ENCODE peak calls at places on chromosomes 2 and 18, in nine cellular contexts. One of them, this sample, is unnamed.

GRCh38 chr2:174699993-174700766 is 64.1 kb downstream of the CHRNA1 start:
- DNase-seq in LHCN-M2: peak
- DNase-seq in activated effector memory CD4-positive, alpha-beta T cell treated with anti-CD3 and anti-CD28 coated beads, Interleukin-2, amount 50 U/mL, for 16 hours: no peak
- DNase-seq in GM03348: peak
- DNase-seq in activated naive CD8-positive, alpha-beta T cell treated with anti-CD3 and anti-CD28 coated beads, Interleukin-2, amount 50 U/mL, for 24 hours: peak
- DNase-seq in hypothalamus: no peak
- DNase-seq in posterior cingulate gyrus: no peak
- DNase-seq in epithelial cell of esophagus: peak
- DNase-seq in fibroblast of mammary gland: peak
- DNase-seq in this sample: peak

GRCh38 chr2:136156411-136156810 is 38.5 kb upstream of the CXCR4 start:
- DNase-seq in fibroblast of mammary gland: no peak
- DNase-seq in GM03348: no peak
- DNase-seq in epithelial cell of esophagus: no peak
- DNase-seq in activated effector memory CD4-positive, alpha-beta T cell treated with anti-CD3 and anti-CD28 coated beads, Interleukin-2, amount 50 U/mL, for 16 hours: no peak
- DNase-seq in hypothalamus: no peak
- DNase-seq in LHCN-M2: no peak
- DNase-seq in activated naive CD8-positive, alpha-beta T cell treated with anti-CD3 and anti-CD28 coated beads, Interleukin-2, amount 50 U/mL, for 24 hours: no peak
- DNase-seq in posterior cingulate gyrus: no peak
- DNase-seq in this sample: no peak

GRCh38 chr2:177254433-177255226 is 9.9 kb downstream of the NFE2L2 start:
- DNase-seq in GM03348: no peak
- DNase-seq in LHCN-M2: peak
- DNase-seq in hypothalamus: no peak
- DNase-seq in posterior cingulate gyrus: peak
- DNase-seq in activated naive CD8-positive, alpha-beta T cell treated with anti-CD3 and anti-CD28 coated beads, Interleukin-2, amount 50 U/mL, for 24 hours: peak
- DNase-seq in fibroblast of mammary gland: peak
- DNase-seq in epithelial cell of esophagus: no peak
- DNase-seq in activated effector memory CD4-positive, alpha-beta T cell treated with anti-CD3 and anti-CD28 coated beads, Interleukin-2, amount 50 U/mL, for 16 hours: no peak
- DNase-seq in this sample: peak

GRCh38 chr18:69777248-69777647 is 170.4 kb downstream of the CD226 start:
- DNase-seq in epithelial cell of esophagus: no peak
- DNase-seq in posterior cingulate gyrus: no peak
- DNase-seq in GM03348: no peak
- DNase-seq in activated effector memory CD4-positive, alpha-beta T cell treated with anti-CD3 and anti-CD28 coated beads, Interleukin-2, amount 50 U/mL, for 16 hours: no peak
- DNase-seq in activated naive CD8-positive, alpha-beta T cell treated with anti-CD3 and anti-CD28 coated beads, Interleukin-2, amount 50 U/mL, for 24 hours: no peak
- DNase-seq in fibroblast of mammary gland: no peak
- DNase-seq in LHCN-M2: no peak
- DNase-seq in hypothalamus: no peak
- DNase-seq in this sample: no peak

GRCh38 chr2:6927186-6927585 is 10.0 kb downstream of the RNF144A start:
- DNase-seq in fibroblast of mammary gland: no peak
- DNase-seq in activated naive CD8-positive, alpha-beta T cell treated with anti-CD3 and anti-CD28 coated beads, Interleukin-2, amount 50 U/mL, for 24 hours: no peak
- DNase-seq in hypothalamus: no peak
- DNase-seq in epithelial cell of esophagus: no peak
- DNase-seq in LHCN-M2: no peak
- DNase-seq in GM03348: no peak
- DNase-seq in activated effector memory CD4-positive, alpha-beta T cell treated with anti-CD3 and anti-CD28 coated beads, Interleukin-2, amount 50 U/mL, for 16 hours: no peak
- DNase-seq in posterior cingulate gyrus: peak
- DNase-seq in this sample: no peak

GRCh38 chr2:164657129-164657528 is 35.8 kb upstream of the GRB14 start:
- DNase-seq in LHCN-M2: peak
- DNase-seq in posterior cingulate gyrus: no peak
- DNase-seq in activated naive CD8-positive, alpha-beta T cell treated with anti-CD3 and anti-CD28 coated beads, Interleukin-2, amount 50 U/mL, for 24 hours: no peak
- DNase-seq in GM03348: peak
- DNase-seq in epithelial cell of esophagus: peak
- DNase-seq in hypothalamus: no peak
- DNase-seq in activated effector memory CD4-positive, alpha-beta T cell treated with anti-CD3 and anti-CD28 coated beads, Interleukin-2, amount 50 U/mL, for 16 hours: no peak
- DNase-seq in fibroblast of mammary gland: peak
- DNase-seq in this sample: peak

GRCh38 chr18:80234398-80234797 is 12.9 kb downstream of the PARD6G start:
- DNase-seq in fibroblast of mammary gland: no peak
- DNase-seq in LHCN-M2: no peak
- DNase-seq in activated effector memory CD4-positive, alpha-beta T cell treated with anti-CD3 and anti-CD28 coated beads, Interleukin-2, amount 50 U/mL, for 16 hours: no peak
- DNase-seq in epithelial cell of esophagus: no peak
- DNase-seq in activated naive CD8-positive, alpha-beta T cell treated with anti-CD3 and anti-CD28 coated beads, Interleukin-2, amount 50 U/mL, for 24 hours: no peak
- DNase-seq in posterior cingulate gyrus: no peak
- DNase-seq in GM03348: peak
- DNase-seq in hypothalamus: no peak
- DNase-seq in this sample: no peak

GRCh38 chr18:63963610-63964256 is 6.1 kb upstream of the SERPINB8 start:
- DNase-seq in posterior cingulate gyrus: no peak
- DNase-seq in epithelial cell of esophagus: peak
- DNase-seq in activated effector memory CD4-positive, alpha-beta T cell treated with anti-CD3 and anti-CD28 coated beads, Interleukin-2, amount 50 U/mL, for 16 hours: peak
- DNase-seq in fibroblast of mammary gland: peak
- DNase-seq in GM03348: peak
- DNase-seq in LHCN-M2: peak
- DNase-seq in hypothalamus: no peak
- DNase-seq in activated naive CD8-positive, alpha-beta T cell treated with anti-CD3 and anti-CD28 coated beads, Interleukin-2, amount 50 U/mL, for 24 hours: peak
- DNase-seq in this sample: peak

GRCh38 chr2:20064421-20064820 is 13.0 kb upstream of the LAPTM4A start:
- DNase-seq in activated naive CD8-positive, alpha-beta T cell treated with anti-CD3 and anti-CD28 coated beads, Interleukin-2, amount 50 U/mL, for 24 hours: no peak
- DNase-seq in hypothalamus: no peak
- DNase-seq in epithelial cell of esophagus: peak
- DNase-seq in activated effector memory CD4-positive, alpha-beta T cell treated with anti-CD3 and anti-CD28 coated beads, Interleukin-2, amount 50 U/mL, for 16 hours: no peak
- DNase-seq in GM03348: no peak
- DNase-seq in fibroblast of mammary gland: no peak
- DNase-seq in posterior cingulate gyrus: no peak
- DNase-seq in LHCN-M2: no peak
- DNase-seq in this sample: no peak

GRCh38 chr2:148954536-148954935 is 79.5 kb downstream of the KIF5C start:
- DNase-seq in posterior cingulate gyrus: no peak
- DNase-seq in LHCN-M2: no peak
- DNase-seq in GM03348: no peak
- DNase-seq in activated naive CD8-positive, alpha-beta T cell treated with anti-CD3 and anti-CD28 coated beads, Interleukin-2, amount 50 U/mL, for 24 hours: no peak
- DNase-seq in activated effector memory CD4-positive, alpha-beta T cell treated with anti-CD3 and anti-CD28 coated beads, Interleukin-2, amount 50 U/mL, for 16 hours: no peak
- DNase-seq in hypothalamus: no peak
- DNase-seq in epithelial cell of esophagus: no peak
- DNase-seq in fibroblast of mammary gland: no peak
- DNase-seq in this sample: no peak

GRCh38 chr2:226424971-226425370 is 374.6 kb downstream of the IRS1 start:
- DNase-seq in epithelial cell of esophagus: peak
- DNase-seq in activated effector memory CD4-positive, alpha-beta T cell treated with anti-CD3 and anti-CD28 coated beads, Interleukin-2, amount 50 U/mL, for 16 hours: no peak
- DNase-seq in GM03348: no peak
- DNase-seq in hypothalamus: no peak
- DNase-seq in LHCN-M2: peak
- DNase-seq in posterior cingulate gyrus: no peak
- DNase-seq in fibroblast of mammary gland: no peak
- DNase-seq in activated naive CD8-positive, alpha-beta T cell treated with anti-CD3 and anti-CD28 coated beads, Interleukin-2, amount 50 U/mL, for 24 hours: no peak
- DNase-seq in this sample: no peak

GRCh38 chr18:77133920-77134496 is 1.4 kb upstream of the MBP start:
- DNase-seq in fibroblast of mammary gland: no peak
- DNase-seq in activated effector memory CD4-positive, alpha-beta T cell treated with anti-CD3 and anti-CD28 coated beads, Interleukin-2, amount 50 U/mL, for 16 hours: no peak
- DNase-seq in posterior cingulate gyrus: peak
- DNase-seq in epithelial cell of esophagus: no peak
- DNase-seq in hypothalamus: no peak
- DNase-seq in GM03348: no peak
- DNase-seq in LHCN-M2: peak
- DNase-seq in activated naive CD8-positive, alpha-beta T cell treated with anti-CD3 and anti-CD28 coated beads, Interleukin-2, amount 50 U/mL, for 24 hours: no peak
- DNase-seq in this sample: no peak

GRCh38 chr2:131641414-131642206 is 113.9 kb downstream of the CCDC74A start:
- DNase-seq in hypothalamus: no peak
- DNase-seq in activated effector memory CD4-positive, alpha-beta T cell treated with anti-CD3 and anti-CD28 coated beads, Interleukin-2, amount 50 U/mL, for 16 hours: no peak
- DNase-seq in GM03348: peak
- DNase-seq in activated naive CD8-positive, alpha-beta T cell treated with anti-CD3 and anti-CD28 coated beads, Interleukin-2, amount 50 U/mL, for 24 hours: no peak
- DNase-seq in fibroblast of mammary gland: peak
- DNase-seq in posterior cingulate gyrus: no peak
- DNase-seq in epithelial cell of esophagus: no peak
- DNase-seq in LHCN-M2: peak
- DNase-seq in this sample: peak

GRCh38 chr2:122737429-122738077 is 982.1 kb downstream of the TSN start:
- DNase-seq in GM03348: no peak
- DNase-seq in fibroblast of mammary gland: no peak
- DNase-seq in hypothalamus: no peak
- DNase-seq in activated effector memory CD4-positive, alpha-beta T cell treated with anti-CD3 and anti-CD28 coated beads, Interleukin-2, amount 50 U/mL, for 16 hours: no peak
- DNase-seq in posterior cingulate gyrus: no peak
- DNase-seq in LHCN-M2: no peak
- DNase-seq in epithelial cell of esophagus: peak
- DNase-seq in activated naive CD8-positive, alpha-beta T cell treated with anti-CD3 and anti-CD28 coated beads, Interleukin-2, amount 50 U/mL, for 24 hours: no peak
- DNase-seq in this sample: no peak

GRCh38 chr2:235345745-235346144 is 148.1 kb upstream of the AGAP1 start:
- DNase-seq in fibroblast of mammary gland: no peak
- DNase-seq in epithelial cell of esophagus: no peak
- DNase-seq in hypothalamus: no peak
- DNase-seq in activated effector memory CD4-positive, alpha-beta T cell treated with anti-CD3 and anti-CD28 coated beads, Interleukin-2, amount 50 U/mL, for 16 hours: no peak
- DNase-seq in posterior cingulate gyrus: no peak
- DNase-seq in GM03348: no peak
- DNase-seq in activated naive CD8-positive, alpha-beta T cell treated with anti-CD3 and anti-CD28 coated beads, Interleukin-2, amount 50 U/mL, for 24 hours: no peak
- DNase-seq in LHCN-M2: no peak
- DNase-seq in this sample: no peak

GRCh38 chr2:164028764-164029534 is 293.1 kb upstream of the FIGN start:
- DNase-seq in GM03348: peak
- DNase-seq in posterior cingulate gyrus: no peak
- DNase-seq in LHCN-M2: peak
- DNase-seq in fibroblast of mammary gland: peak
- DNase-seq in hypothalamus: no peak
- DNase-seq in epithelial cell of esophagus: no peak
- DNase-seq in activated effector memory CD4-positive, alpha-beta T cell treated with anti-CD3 and anti-CD28 coated beads, Interleukin-2, amount 50 U/mL, for 16 hours: no peak
- DNase-seq in activated naive CD8-positive, alpha-beta T cell treated with anti-CD3 and anti-CD28 coated beads, Interleukin-2, amount 50 U/mL, for 24 hours: no peak
- DNase-seq in this sample: peak

GRCh38 chr18:31371970-31372369 is 4.6 kb upstream of the DSG4 start:
- DNase-seq in fibroblast of mammary gland: no peak
- DNase-seq in hypothalamus: no peak
- DNase-seq in LHCN-M2: no peak
- DNase-seq in GM03348: no peak
- DNase-seq in activated naive CD8-positive, alpha-beta T cell treated with anti-CD3 and anti-CD28 coated beads, Interleukin-2, amount 50 U/mL, for 24 hours: no peak
- DNase-seq in epithelial cell of esophagus: no peak
- DNase-seq in posterior cingulate gyrus: no peak
- DNase-seq in activated effector memory CD4-positive, alpha-beta T cell treated with anti-CD3 and anti-CD28 coated beads, Interleukin-2, amount 50 U/mL, for 16 hours: no peak
- DNase-seq in this sample: no peak

GRCh38 chr2:232988444-232988843 is 24.6 kb downstream of the NGEF start:
- DNase-seq in activated naive CD8-positive, alpha-beta T cell treated with anti-CD3 and anti-CD28 coated beads, Interleukin-2, amount 50 U/mL, for 24 hours: no peak
- DNase-seq in hypothalamus: no peak
- DNase-seq in LHCN-M2: peak
- DNase-seq in activated effector memory CD4-positive, alpha-beta T cell treated with anti-CD3 and anti-CD28 coated beads, Interleukin-2, amount 50 U/mL, for 16 hours: peak
- DNase-seq in fibroblast of mammary gland: peak
- DNase-seq in GM03348: peak
- DNase-seq in posterior cingulate gyrus: no peak
- DNase-seq in epithelial cell of esophagus: peak
- DNase-seq in this sample: peak

GRCh38 chr18:22166070-22166972 is 3.1 kb upstream of the GATA6 start:
- DNase-seq in epithelial cell of esophagus: no peak
- DNase-seq in LHCN-M2: no peak
- DNase-seq in hypothalamus: no peak
- DNase-seq in activated naive CD8-positive, alpha-beta T cell treated with anti-CD3 and anti-CD28 coated beads, Interleukin-2, amount 50 U/mL, for 24 hours: no peak
- DNase-seq in posterior cingulate gyrus: no peak
- DNase-seq in GM03348: no peak
- DNase-seq in fibroblast of mammary gland: no peak
- DNase-seq in activated effector memory CD4-positive, alpha-beta T cell treated with anti-CD3 and anti-CD28 coated beads, Interleukin-2, amount 50 U/mL, for 16 hours: no peak
- DNase-seq in this sample: no peak

GRCh38 chr2:162327134-162327769 is 8.8 kb upstream of the IFIH1 start:
- DNase-seq in GM03348: peak
- DNase-seq in posterior cingulate gyrus: no peak
- DNase-seq in activated effector memory CD4-positive, alpha-beta T cell treated with anti-CD3 and anti-CD28 coated beads, Interleukin-2, amount 50 U/mL, for 16 hours: peak
- DNase-seq in fibroblast of mammary gland: peak
- DNase-seq in LHCN-M2: no peak
- DNase-seq in epithelial cell of esophagus: no peak
- DNase-seq in hypothalamus: no peak
- DNase-seq in activated naive CD8-positive, alpha-beta T cell treated with anti-CD3 and anti-CD28 coated beads, Interleukin-2, amount 50 U/mL, for 24 hours: peak
- DNase-seq in this sample: peak

GRCh38 chr2:44075536-44075935 is 79.7 kb upstream of the LRPPRC start:
- DNase-seq in GM03348: peak
- DNase-seq in hypothalamus: no peak
- DNase-seq in LHCN-M2: peak
- DNase-seq in fibroblast of mammary gland: peak
- DNase-seq in epithelial cell of esophagus: no peak
- DNase-seq in activated effector memory CD4-positive, alpha-beta T cell treated with anti-CD3 and anti-CD28 coated beads, Interleukin-2, amount 50 U/mL, for 16 hours: no peak
- DNase-seq in activated naive CD8-positive, alpha-beta T cell treated with anti-CD3 and anti-CD28 coated beads, Interleukin-2, amount 50 U/mL, for 24 hours: no peak
- DNase-seq in posterior cingulate gyrus: peak
- DNase-seq in this sample: peak

GRCh38 chr2:30106543-30106942 is 40.3 kb upstream of the YPEL5 start:
- DNase-seq in GM03348: peak
- DNase-seq in activated effector memory CD4-positive, alpha-beta T cell treated with anti-CD3 and anti-CD28 coated beads, Interleukin-2, amount 50 U/mL, for 16 hours: no peak
- DNase-seq in posterior cingulate gyrus: no peak
- DNase-seq in fibroblast of mammary gland: peak
- DNase-seq in LHCN-M2: peak
- DNase-seq in hypothalamus: no peak
- DNase-seq in activated naive CD8-positive, alpha-beta T cell treated with anti-CD3 and anti-CD28 coated beads, Interleukin-2, amount 50 U/mL, for 24 hours: no peak
- DNase-seq in epithelial cell of esophagus: no peak
- DNase-seq in this sample: peak

GRCh38 chr2:136495636-136496035 is 269.7 kb upstream of the THSD7B start:
- DNase-seq in GM03348: no peak
- DNase-seq in LHCN-M2: no peak
- DNase-seq in activated naive CD8-positive, alpha-beta T cell treated with anti-CD3 and anti-CD28 coated beads, Interleukin-2, amount 50 U/mL, for 24 hours: no peak
- DNase-seq in fibroblast of mammary gland: no peak
- DNase-seq in activated effector memory CD4-positive, alpha-beta T cell treated with anti-CD3 and anti-CD28 coated beads, Interleukin-2, amount 50 U/mL, for 16 hours: no peak
- DNase-seq in epithelial cell of esophagus: no peak
- DNase-seq in posterior cingulate gyrus: no peak
- DNase-seq in hypothalamus: no peak
- DNase-seq in this sample: no peak

GRCh38 chr2:54081574-54081973 is 33.8 kb upstream of the ACYP2 start:
- DNase-seq in LHCN-M2: no peak
- DNase-seq in epithelial cell of esophagus: peak
- DNase-seq in posterior cingulate gyrus: no peak
- DNase-seq in hypothalamus: no peak
- DNase-seq in activated effector memory CD4-positive, alpha-beta T cell treated with anti-CD3 and anti-CD28 coated beads, Interleukin-2, amount 50 U/mL, for 16 hours: peak
- DNase-seq in GM03348: no peak
- DNase-seq in activated naive CD8-positive, alpha-beta T cell treated with anti-CD3 and anti-CD28 coated beads, Interleukin-2, amount 50 U/mL, for 24 hours: peak
- DNase-seq in fibroblast of mammary gland: peak
- DNase-seq in this sample: no peak

GRCh38 chr2:78992451-78992806 is 33.1 kb upstream of the REG3G start:
- DNase-seq in epithelial cell of esophagus: no peak
- DNase-seq in GM03348: peak
- DNase-seq in activated naive CD8-positive, alpha-beta T cell treated with anti-CD3 and anti-CD28 coated beads, Interleukin-2, amount 50 U/mL, for 24 hours: no peak
- DNase-seq in LHCN-M2: no peak
- DNase-seq in fibroblast of mammary gland: peak
- DNase-seq in posterior cingulate gyrus: peak
- DNase-seq in hypothalamus: no peak
- DNase-seq in activated effector memory CD4-positive, alpha-beta T cell treated with anti-CD3 and anti-CD28 coated beads, Interleukin-2, amount 50 U/mL, for 16 hours: no peak
- DNase-seq in this sample: no peak

GRCh38 chr2:218444692-218445357 is 25.9 kb downstream of the VIL1 start:
- DNase-seq in posterior cingulate gyrus: peak
- DNase-seq in epithelial cell of esophagus: no peak
- DNase-seq in fibroblast of mammary gland: no peak
- DNase-seq in GM03348: no peak
- DNase-seq in activated effector memory CD4-positive, alpha-beta T cell treated with anti-CD3 and anti-CD28 coated beads, Interleukin-2, amount 50 U/mL, for 16 hours: no peak
- DNase-seq in activated naive CD8-positive, alpha-beta T cell treated with anti-CD3 and anti-CD28 coated beads, Interleukin-2, amount 50 U/mL, for 24 hours: no peak
- DNase-seq in LHCN-M2: no peak
- DNase-seq in hypothalamus: no peak
- DNase-seq in this sample: no peak

GRCh38 chr2:16330571-16331351 is 334.9 kb downstream of the CYRIA start:
- DNase-seq in hypothalamus: no peak
- DNase-seq in fibroblast of mammary gland: no peak
- DNase-seq in LHCN-M2: no peak
- DNase-seq in activated naive CD8-positive, alpha-beta T cell treated with anti-CD3 and anti-CD28 coated beads, Interleukin-2, amount 50 U/mL, for 24 hours: no peak
- DNase-seq in posterior cingulate gyrus: no peak
- DNase-seq in GM03348: no peak
- DNase-seq in activated effector memory CD4-positive, alpha-beta T cell treated with anti-CD3 and anti-CD28 coated beads, Interleukin-2, amount 50 U/mL, for 16 hours: no peak
- DNase-seq in epithelial cell of esophagus: no peak
- DNase-seq in this sample: no peak

GRCh38 chr2:143433840-143434239 is 304.6 kb downstream of the ARHGAP15 start:
- DNase-seq in hypothalamus: no peak
- DNase-seq in LHCN-M2: no peak
- DNase-seq in activated effector memory CD4-positive, alpha-beta T cell treated with anti-CD3 and anti-CD28 coated beads, Interleukin-2, amount 50 U/mL, for 16 hours: no peak
- DNase-seq in posterior cingulate gyrus: no peak
- DNase-seq in GM03348: no peak
- DNase-seq in epithelial cell of esophagus: no peak
- DNase-seq in activated naive CD8-positive, alpha-beta T cell treated with anti-CD3 and anti-CD28 coated beads, Interleukin-2, amount 50 U/mL, for 24 hours: no peak
- DNase-seq in fibroblast of mammary gland: no peak
- DNase-seq in this sample: no peak

GRCh38 chr2:214465386-214466146 is 54.7 kb downstream of the VWC2L start:
- DNase-seq in activated naive CD8-positive, alpha-beta T cell treated with anti-CD3 and anti-CD28 coated beads, Interleukin-2, amount 50 U/mL, for 24 hours: no peak
- DNase-seq in LHCN-M2: peak
- DNase-seq in GM03348: peak
- DNase-seq in posterior cingulate gyrus: no peak
- DNase-seq in activated effector memory CD4-positive, alpha-beta T cell treated with anti-CD3 and anti-CD28 coated beads, Interleukin-2, amount 50 U/mL, for 16 hours: no peak
- DNase-seq in fibroblast of mammary gland: peak
- DNase-seq in epithelial cell of esophagus: peak
- DNase-seq in hypothalamus: no peak
- DNase-seq in this sample: peak

This sample was measured in HFFc6.